ENCODE peak calls at places on chromosome 16, in eight cellular contexts. One of them, this sample, is unnamed.

GRCh38 chr16:81778861-81779539 is at the start of gene PLCG2:
- ATAC-seq in left colon: peak
- ATAC-seq in CD4-positive, alpha-beta T cell: peak
- ATAC-seq in heart right ventricle: peak
- ATAC-seq in activated CD8-positive, alpha-beta T cell treated with anti-CD3 and anti-CD28 coated beads for 36 hours: peak
- ATAC-seq in activated T-cell treated with anti-CD3 and anti-CD28 coated beads, Interleukin-2, amount 50 U/mL, for 72 hours: peak
- ATAC-seq in activated CD4-positive, CD25-positive, alpha-beta regulatory T cell treated with anti-CD3 and anti-CD28 coated beads, Interleukin-2, amount 50 U/mL, for 24 hours: peak
- ATAC-seq in psoas muscle: peak
- ATAC-seq in this sample: peak

GRCh38 chr16:919658-920631 is 50.8 kb downstream of the LMF1 start:
- ATAC-seq in left colon: no peak
- ATAC-seq in CD4-positive, alpha-beta T cell: no peak
- ATAC-seq in heart right ventricle: peak
- ATAC-seq in activated CD8-positive, alpha-beta T cell treated with anti-CD3 and anti-CD28 coated beads for 36 hours: no peak
- ATAC-seq in activated T-cell treated with anti-CD3 and anti-CD28 coated beads, Interleukin-2, amount 50 U/mL, for 72 hours: no peak
- ATAC-seq in activated CD4-positive, CD25-positive, alpha-beta regulatory T cell treated with anti-CD3 and anti-CD28 coated beads, Interleukin-2, amount 50 U/mL, for 24 hours: no peak
- ATAC-seq in psoas muscle: peak
- ATAC-seq in this sample: no peak

GRCh38 chr16:28606291-28607115 is 3.3 kb downstream of the SULT1A1 start:
- ATAC-seq in left colon: no peak
- ATAC-seq in CD4-positive, alpha-beta T cell: no peak
- ATAC-seq in heart right ventricle: no peak
- ATAC-seq in activated CD8-positive, alpha-beta T cell treated with anti-CD3 and anti-CD28 coated beads for 36 hours: no peak
- ATAC-seq in activated T-cell treated with anti-CD3 and anti-CD28 coated beads, Interleukin-2, amount 50 U/mL, for 72 hours: no peak
- ATAC-seq in activated CD4-positive, CD25-positive, alpha-beta regulatory T cell treated with anti-CD3 and anti-CD28 coated beads, Interleukin-2, amount 50 U/mL, for 24 hours: no peak
- ATAC-seq in psoas muscle: no peak
- ATAC-seq in this sample: no peak

GRCh38 chr16:14362774-14363371 is 267.2 kb downstream of the PARN start:
- ATAC-seq in left colon: no peak
- ATAC-seq in CD4-positive, alpha-beta T cell: no peak
- ATAC-seq in heart right ventricle: no peak
- ATAC-seq in activated CD8-positive, alpha-beta T cell treated with anti-CD3 and anti-CD28 coated beads for 36 hours: no peak
- ATAC-seq in activated T-cell treated with anti-CD3 and anti-CD28 coated beads, Interleukin-2, amount 50 U/mL, for 72 hours: no peak
- ATAC-seq in activated CD4-positive, CD25-positive, alpha-beta regulatory T cell treated with anti-CD3 and anti-CD28 coated beads, Interleukin-2, amount 50 U/mL, for 24 hours: no peak
- ATAC-seq in psoas muscle: peak
- ATAC-seq in this sample: no peak

GRCh38 chr16:10256855-10257641 is 74.8 kb upstream of the GRIN2A start:
- ATAC-seq in left colon: peak
- ATAC-seq in CD4-positive, alpha-beta T cell: no peak
- ATAC-seq in heart right ventricle: peak
- ATAC-seq in activated CD8-positive, alpha-beta T cell treated with anti-CD3 and anti-CD28 coated beads for 36 hours: peak
- ATAC-seq in activated T-cell treated with anti-CD3 and anti-CD28 coated beads, Interleukin-2, amount 50 U/mL, for 72 hours: peak
- ATAC-seq in activated CD4-positive, CD25-positive, alpha-beta regulatory T cell treated with anti-CD3 and anti-CD28 coated beads, Interleukin-2, amount 50 U/mL, for 24 hours: peak
- ATAC-seq in psoas muscle: peak
- ATAC-seq in this sample: peak

GRCh38 chr16:86490859-86491642 is 19.3 kb upstream of the FOXF1 start:
- ATAC-seq in left colon: no peak
- ATAC-seq in CD4-positive, alpha-beta T cell: no peak
- ATAC-seq in heart right ventricle: no peak
- ATAC-seq in activated CD8-positive, alpha-beta T cell treated with anti-CD3 and anti-CD28 coated beads for 36 hours: no peak
- ATAC-seq in activated T-cell treated with anti-CD3 and anti-CD28 coated beads, Interleukin-2, amount 50 U/mL, for 72 hours: no peak
- ATAC-seq in activated CD4-positive, CD25-positive, alpha-beta regulatory T cell treated with anti-CD3 and anti-CD28 coated beads, Interleukin-2, amount 50 U/mL, for 24 hours: no peak
- ATAC-seq in psoas muscle: no peak
- ATAC-seq in this sample: no peak

GRCh38 chr16:3143598-3144330 is 8.9 kb downstream of the ZNF213 start:
- ATAC-seq in left colon: peak
- ATAC-seq in CD4-positive, alpha-beta T cell: no peak
- ATAC-seq in heart right ventricle: peak
- ATAC-seq in activated CD8-positive, alpha-beta T cell treated with anti-CD3 and anti-CD28 coated beads for 36 hours: no peak
- ATAC-seq in activated T-cell treated with anti-CD3 and anti-CD28 coated beads, Interleukin-2, amount 50 U/mL, for 72 hours: no peak
- ATAC-seq in activated CD4-positive, CD25-positive, alpha-beta regulatory T cell treated with anti-CD3 and anti-CD28 coated beads, Interleukin-2, amount 50 U/mL, for 24 hours: no peak
- ATAC-seq in psoas muscle: peak
- ATAC-seq in this sample: no peak

GRCh38 chr16:2519711-2520080 is 475 bp upstream of the AMDHD2 start:
- ATAC-seq in left colon: no peak
- ATAC-seq in CD4-positive, alpha-beta T cell: no peak
- ATAC-seq in heart right ventricle: peak
- ATAC-seq in activated CD8-positive, alpha-beta T cell treated with anti-CD3 and anti-CD28 coated beads for 36 hours: no peak
- ATAC-seq in activated T-cell treated with anti-CD3 and anti-CD28 coated beads, Interleukin-2, amount 50 U/mL, for 72 hours: peak
- ATAC-seq in activated CD4-positive, CD25-positive, alpha-beta regulatory T cell treated with anti-CD3 and anti-CD28 coated beads, Interleukin-2, amount 50 U/mL, for 24 hours: no peak
- ATAC-seq in psoas muscle: peak
- ATAC-seq in this sample: no peak

GRCh38 chr16:19138601-19139000 is 24.8 kb downstream of the ITPRIPL2 start:
- ATAC-seq in left colon: peak
- ATAC-seq in CD4-positive, alpha-beta T cell: no peak
- ATAC-seq in heart right ventricle: peak
- ATAC-seq in activated CD8-positive, alpha-beta T cell treated with anti-CD3 and anti-CD28 coated beads for 36 hours: no peak
- ATAC-seq in activated T-cell treated with anti-CD3 and anti-CD28 coated beads, Interleukin-2, amount 50 U/mL, for 72 hours: no peak
- ATAC-seq in activated CD4-positive, CD25-positive, alpha-beta regulatory T cell treated with anti-CD3 and anti-CD28 coated beads, Interleukin-2, amount 50 U/mL, for 24 hours: no peak
- ATAC-seq in psoas muscle: no peak
- ATAC-seq in this sample: no peak

GRCh38 chr16:50121721-50122445 is 31.2 kb upstream of the TENT4B start:
- ATAC-seq in left colon: no peak
- ATAC-seq in CD4-positive, alpha-beta T cell: peak
- ATAC-seq in heart right ventricle: no peak
- ATAC-seq in activated CD8-positive, alpha-beta T cell treated with anti-CD3 and anti-CD28 coated beads for 36 hours: peak
- ATAC-seq in activated T-cell treated with anti-CD3 and anti-CD28 coated beads, Interleukin-2, amount 50 U/mL, for 72 hours: peak
- ATAC-seq in activated CD4-positive, CD25-positive, alpha-beta regulatory T cell treated with anti-CD3 and anti-CD28 coated beads, Interleukin-2, amount 50 U/mL, for 24 hours: peak
- ATAC-seq in psoas muscle: no peak
- ATAC-seq in this sample: peak

GRCh38 chr16:74931445-74931844 is 53.5 kb downstream of the WDR59 start:
- ATAC-seq in left colon: no peak
- ATAC-seq in CD4-positive, alpha-beta T cell: no peak
- ATAC-seq in heart right ventricle: no peak
- ATAC-seq in activated CD8-positive, alpha-beta T cell treated with anti-CD3 and anti-CD28 coated beads for 36 hours: no peak
- ATAC-seq in activated T-cell treated with anti-CD3 and anti-CD28 coated beads, Interleukin-2, amount 50 U/mL, for 72 hours: no peak
- ATAC-seq in activated CD4-positive, CD25-positive, alpha-beta regulatory T cell treated with anti-CD3 and anti-CD28 coated beads, Interleukin-2, amount 50 U/mL, for 24 hours: no peak
- ATAC-seq in psoas muscle: no peak
- ATAC-seq in this sample: peak

GRCh38 chr16:48272837-48273421 is 25.6 kb upstream of the ABCC11 start:
- ATAC-seq in left colon: no peak
- ATAC-seq in CD4-positive, alpha-beta T cell: no peak
- ATAC-seq in heart right ventricle: peak
- ATAC-seq in activated CD8-positive, alpha-beta T cell treated with anti-CD3 and anti-CD28 coated beads for 36 hours: no peak
- ATAC-seq in activated T-cell treated with anti-CD3 and anti-CD28 coated beads, Interleukin-2, amount 50 U/mL, for 72 hours: no peak
- ATAC-seq in activated CD4-positive, CD25-positive, alpha-beta regulatory T cell treated with anti-CD3 and anti-CD28 coated beads, Interleukin-2, amount 50 U/mL, for 24 hours: no peak
- ATAC-seq in psoas muscle: peak
- ATAC-seq in this sample: no peak

GRCh38 chr16:20111143-20111542 is 37.5 kb upstream of the GPR139 start:
- ATAC-seq in left colon: no peak
- ATAC-seq in CD4-positive, alpha-beta T cell: no peak
- ATAC-seq in heart right ventricle: no peak
- ATAC-seq in activated CD8-positive, alpha-beta T cell treated with anti-CD3 and anti-CD28 coated beads for 36 hours: no peak
- ATAC-seq in activated T-cell treated with anti-CD3 and anti-CD28 coated beads, Interleukin-2, amount 50 U/mL, for 72 hours: no peak
- ATAC-seq in activated CD4-positive, CD25-positive, alpha-beta regulatory T cell treated with anti-CD3 and anti-CD28 coated beads, Interleukin-2, amount 50 U/mL, for 24 hours: no peak
- ATAC-seq in psoas muscle: no peak
- ATAC-seq in this sample: no peak

GRCh38 chr16:66523861-66524354 is 26.0 kb downstream of the TK2 start:
- ATAC-seq in left colon: no peak
- ATAC-seq in CD4-positive, alpha-beta T cell: peak
- ATAC-seq in heart right ventricle: peak
- ATAC-seq in activated CD8-positive, alpha-beta T cell treated with anti-CD3 and anti-CD28 coated beads for 36 hours: peak
- ATAC-seq in activated T-cell treated with anti-CD3 and anti-CD28 coated beads, Interleukin-2, amount 50 U/mL, for 72 hours: peak
- ATAC-seq in activated CD4-positive, CD25-positive, alpha-beta regulatory T cell treated with anti-CD3 and anti-CD28 coated beads, Interleukin-2, amount 50 U/mL, for 24 hours: no peak
- ATAC-seq in psoas muscle: no peak
- ATAC-seq in this sample: no peak

GRCh38 chr16:66426112-66427035 is 721 bp upstream of the BEAN1 start:
- ATAC-seq in left colon: peak
- ATAC-seq in CD4-positive, alpha-beta T cell: peak
- ATAC-seq in heart right ventricle: peak
- ATAC-seq in activated CD8-positive, alpha-beta T cell treated with anti-CD3 and anti-CD28 coated beads for 36 hours: peak
- ATAC-seq in activated T-cell treated with anti-CD3 and anti-CD28 coated beads, Interleukin-2, amount 50 U/mL, for 72 hours: peak
- ATAC-seq in activated CD4-positive, CD25-positive, alpha-beta regulatory T cell treated with anti-CD3 and anti-CD28 coated beads, Interleukin-2, amount 50 U/mL, for 24 hours: peak
- ATAC-seq in psoas muscle: no peak
- ATAC-seq in this sample: peak

GRCh38 chr16:81607805-81608514 is 163.4 kb downstream of the CMIP start:
- ATAC-seq in left colon: no peak
- ATAC-seq in CD4-positive, alpha-beta T cell: no peak
- ATAC-seq in heart right ventricle: no peak
- ATAC-seq in activated CD8-positive, alpha-beta T cell treated with anti-CD3 and anti-CD28 coated beads for 36 hours: no peak
- ATAC-seq in activated T-cell treated with anti-CD3 and anti-CD28 coated beads, Interleukin-2, amount 50 U/mL, for 72 hours: no peak
- ATAC-seq in activated CD4-positive, CD25-positive, alpha-beta regulatory T cell treated with anti-CD3 and anti-CD28 coated beads, Interleukin-2, amount 50 U/mL, for 24 hours: no peak
- ATAC-seq in psoas muscle: no peak
- ATAC-seq in this sample: no peak

GRCh38 chr16:76816475-76816874 is 374.5 kb upstream of the MON1B start:
- ATAC-seq in left colon: no peak
- ATAC-seq in CD4-positive, alpha-beta T cell: no peak
- ATAC-seq in heart right ventricle: no peak
- ATAC-seq in activated CD8-positive, alpha-beta T cell treated with anti-CD3 and anti-CD28 coated beads for 36 hours: no peak
- ATAC-seq in activated T-cell treated with anti-CD3 and anti-CD28 coated beads, Interleukin-2, amount 50 U/mL, for 72 hours: no peak
- ATAC-seq in activated CD4-positive, CD25-positive, alpha-beta regulatory T cell treated with anti-CD3 and anti-CD28 coated beads, Interleukin-2, amount 50 U/mL, for 24 hours: no peak
- ATAC-seq in psoas muscle: no peak
- ATAC-seq in this sample: no peak

GRCh38 chr16:1378804-1379053 is 27.0 kb downstream of the GNPTG start:
- ATAC-seq in left colon: no peak
- ATAC-seq in CD4-positive, alpha-beta T cell: no peak
- ATAC-seq in heart right ventricle: peak
- ATAC-seq in activated CD8-positive, alpha-beta T cell treated with anti-CD3 and anti-CD28 coated beads for 36 hours: no peak
- ATAC-seq in activated T-cell treated with anti-CD3 and anti-CD28 coated beads, Interleukin-2, amount 50 U/mL, for 72 hours: no peak
- ATAC-seq in activated CD4-positive, CD25-positive, alpha-beta regulatory T cell treated with anti-CD3 and anti-CD28 coated beads, Interleukin-2, amount 50 U/mL, for 24 hours: peak
- ATAC-seq in psoas muscle: peak
- ATAC-seq in this sample: peak

GRCh38 chr16:83681421-83681820 is 126.4 kb upstream of the HSBP1 start:
- ATAC-seq in left colon: no peak
- ATAC-seq in CD4-positive, alpha-beta T cell: no peak
- ATAC-seq in heart right ventricle: no peak
- ATAC-seq in activated CD8-positive, alpha-beta T cell treated with anti-CD3 and anti-CD28 coated beads for 36 hours: no peak
- ATAC-seq in activated T-cell treated with anti-CD3 and anti-CD28 coated beads, Interleukin-2, amount 50 U/mL, for 72 hours: no peak
- ATAC-seq in activated CD4-positive, CD25-positive, alpha-beta regulatory T cell treated with anti-CD3 and anti-CD28 coated beads, Interleukin-2, amount 50 U/mL, for 24 hours: no peak
- ATAC-seq in psoas muscle: no peak
- ATAC-seq in this sample: no peak

GRCh38 chr16:88811600-88811849 is 203 bp downstream of the APRT start:
- ATAC-seq in left colon: no peak
- ATAC-seq in CD4-positive, alpha-beta T cell: no peak
- ATAC-seq in heart right ventricle: no peak
- ATAC-seq in activated CD8-positive, alpha-beta T cell treated with anti-CD3 and anti-CD28 coated beads for 36 hours: no peak
- ATAC-seq in activated T-cell treated with anti-CD3 and anti-CD28 coated beads, Interleukin-2, amount 50 U/mL, for 72 hours: no peak
- ATAC-seq in activated CD4-positive, CD25-positive, alpha-beta regulatory T cell treated with anti-CD3 and anti-CD28 coated beads, Interleukin-2, amount 50 U/mL, for 24 hours: no peak
- ATAC-seq in psoas muscle: no peak
- ATAC-seq in this sample: no peak

GRCh38 chr16:68396481-68396880 is 51.8 kb downstream of the SMPD3 start:
- ATAC-seq in left colon: peak
- ATAC-seq in CD4-positive, alpha-beta T cell: peak
- ATAC-seq in heart right ventricle: no peak
- ATAC-seq in activated CD8-positive, alpha-beta T cell treated with anti-CD3 and anti-CD28 coated beads for 36 hours: peak
- ATAC-seq in activated T-cell treated with anti-CD3 and anti-CD28 coated beads, Interleukin-2, amount 50 U/mL, for 72 hours: no peak
- ATAC-seq in activated CD4-positive, CD25-positive, alpha-beta regulatory T cell treated with anti-CD3 and anti-CD28 coated beads, Interleukin-2, amount 50 U/mL, for 24 hours: no peak
- ATAC-seq in psoas muscle: no peak
- ATAC-seq in this sample: peak

GRCh38 chr16:17469011-17469741 is 1.6 kb downstream of the XYLT1 start:
- ATAC-seq in left colon: peak
- ATAC-seq in CD4-positive, alpha-beta T cell: no peak
- ATAC-seq in heart right ventricle: no peak
- ATAC-seq in activated CD8-positive, alpha-beta T cell treated with anti-CD3 and anti-CD28 coated beads for 36 hours: no peak
- ATAC-seq in activated T-cell treated with anti-CD3 and anti-CD28 coated beads, Interleukin-2, amount 50 U/mL, for 72 hours: no peak
- ATAC-seq in activated CD4-positive, CD25-positive, alpha-beta regulatory T cell treated with anti-CD3 and anti-CD28 coated beads, Interleukin-2, amount 50 U/mL, for 24 hours: no peak
- ATAC-seq in psoas muscle: peak
- ATAC-seq in this sample: peak

GRCh38 chr16:55559233-55559632 is 7.3 kb upstream of the CAPNS2 start:
- ATAC-seq in left colon: peak
- ATAC-seq in CD4-positive, alpha-beta T cell: no peak
- ATAC-seq in heart right ventricle: peak
- ATAC-seq in activated CD8-positive, alpha-beta T cell treated with anti-CD3 and anti-CD28 coated beads for 36 hours: no peak
- ATAC-seq in activated T-cell treated with anti-CD3 and anti-CD28 coated beads, Interleukin-2, amount 50 U/mL, for 72 hours: no peak
- ATAC-seq in activated CD4-positive, CD25-positive, alpha-beta regulatory T cell treated with anti-CD3 and anti-CD28 coated beads, Interleukin-2, amount 50 U/mL, for 24 hours: no peak
- ATAC-seq in psoas muscle: no peak
- ATAC-seq in this sample: no peak

GRCh38 chr16:11781773-11782172 is 15.3 kb downstream of the ZC3H7A start:
- ATAC-seq in left colon: no peak
- ATAC-seq in CD4-positive, alpha-beta T cell: no peak
- ATAC-seq in heart right ventricle: no peak
- ATAC-seq in activated CD8-positive, alpha-beta T cell treated with anti-CD3 and anti-CD28 coated beads for 36 hours: no peak
- ATAC-seq in activated T-cell treated with anti-CD3 and anti-CD28 coated beads, Interleukin-2, amount 50 U/mL, for 72 hours: no peak
- ATAC-seq in activated CD4-positive, CD25-positive, alpha-beta regulatory T cell treated with anti-CD3 and anti-CD28 coated beads, Interleukin-2, amount 50 U/mL, for 24 hours: no peak
- ATAC-seq in psoas muscle: peak
- ATAC-seq in this sample: no peak

This sample was measured in activated T-helper 17 cell treated with anti-CD3 and anti-CD28 coated beads, Interleukin-2, amount 50 U/mL, for 72 hours.